ENCODE peak calls at places on chromosome 17, in six cellular contexts. V is heart left ventricle; A is cardiac muscle cell; R is lower lobe of right lung; S is CD8-positive, alpha-beta T cell; Q is kidney. M is an unnamed sample.

GRCh38 chr17:27290916-27291598 is 2.9 kb upstream of the WSB1 start:
- DNase-seq in V (no peak), A (no peak), R (no peak), S (no peak), Q (no peak), M (no peak)

GRCh38 chr17:33390479-33391027 is 97.5 kb upstream of the ASIC2 start:
- DNase-seq in V (no peak), A (peak; percentile 55), R (no peak), S (no peak), Q (peak; percentile 82), M (no peak)

GRCh38 chr17:56881685-56882295 is 32.1 kb downstream of the TRIM25 start:
- DNase-seq in V (no peak), A (no peak), R (no peak), S (no peak), Q (no peak), M (no peak)

GRCh38 chr17:7023576-7024401 is 939 bp downstream of the BCL6B start:
- DNase-seq in V (peak; percentile 95), A (peak; percentile 93), R (peak; percentile 96), S (peak; percentile 94), Q (peak; percentile 97), M (peak; percentile 91)

GRCh38 chr17:29825604-29826003 is 104.4 kb downstream of the SSH2 start:
- DNase-seq in V (no peak), A (no peak), R (no peak), S (no peak), Q (no peak), M (no peak)

GRCh38 chr17:72417627-72418026 is 296.8 kb downstream of the SOX9 start:
- DNase-seq in V (no peak), A (no peak), R (no peak), S (no peak), Q (no peak), M (no peak)

GRCh38 chr17:82080789-82081464 is 15.3 kb upstream of the DUS1L start:
- DNase-seq in V (no peak), A (no peak), R (no peak), S (peak; percentile 21), Q (no peak), M (no peak)

GRCh38 chr17:69761767-69762321 is 313.2 kb upstream of the KCNJ16 start:
- DNase-seq in V (no peak), A (peak; percentile 73), R (no peak), S (no peak), Q (no peak), M (no peak)

GRCh38 chr17:68356520-68356919 is 65.2 kb downstream of the ARSG start:
- DNase-seq in V (no peak), A (no peak), R (no peak), S (peak; percentile 76), Q (no peak), M (no peak)

GRCh38 chr17:34756670-34757021 is 177.3 kb downstream of the TMEM132E start:
- DNase-seq in V (peak; percentile 36), A (peak; percentile 1), R (no peak), S (no peak), Q (no peak), M (no peak)

GRCh38 chr17:32849879-32850278 is 27.0 kb downstream of the MYO1D start:
- DNase-seq in V (no peak), A (no peak), R (no peak), S (no peak), Q (no peak), M (no peak)

GRCh38 chr17:58232707-58233156 is 5.7 kb upstream of the LPO start:
- DNase-seq in V (no peak), A (peak; percentile 88), R (peak; percentile 67), S (no peak), Q (no peak), M (no peak)

GRCh38 chr17:62163847-62164246 is 98.8 kb upstream of the MED13 start:
- DNase-seq in V (no peak), A (no peak), R (no peak), S (no peak), Q (no peak), M (no peak)

GRCh38 chr17:732788-733720 is 658 bp downstream of the TLCD3A start:
- DNase-seq in V (no peak), A (peak; percentile 38), R (peak; percentile 72), S (peak; percentile 39), Q (peak; percentile 87), M (peak; percentile 36)

GRCh38 chr17:51372345-51373004 is 112.1 kb downstream of the UTP18 start:
- DNase-seq in V (no peak), A (peak; percentile 79), R (no peak), S (no peak), Q (no peak), M (no peak)

GRCh38 chr17:78458739-78459335 is 80.4 kb downstream of the PGS1 start:
- DNase-seq in V (no peak), A (no peak), R (no peak), S (no peak), Q (no peak), M (no peak)

GRCh38 chr17:39939031-39939430 is 11.5 kb downstream of the LRRC3C start:
- DNase-seq in V (no peak), A (no peak), R (no peak), S (no peak), Q (no peak), M (no peak)

GRCh38 chr17:55726440-55726839 is 3.8 kb upstream of the TMEM100 start:
- DNase-seq in V (peak; percentile 77), A (peak; percentile 90), R (no peak), S (no peak), Q (no peak), M (peak; percentile 52)
- H3K4me3 ChIP-seq in V (no peak overlapping the region), A (no peak overlapping the region), R (peak overlapping the region; percentile 41), S (no peak overlapping the region), Q (no peak overlapping the region), M (no peak overlapping the region)

GRCh38 chr17:28592260-28592659 is 6.6 kb downstream of the SPAG5 start:
- DNase-seq in V (no peak), A (no peak), R (no peak), S (no peak), Q (no peak), M (no peak)
- H3K36me3 ChIP-seq in V (no peaks in the 10 kb centered on the region), A (peaks cover 29% of the 10 kb centered on the region), R (peaks cover 5% of the 10 kb centered on the region), S (no peaks in the 10 kb centered on the region), Q (peaks cover 5% of the 10 kb centered on the region), M (no peaks in the 10 kb centered on the region)

GRCh38 chr17:80474231-80474932 is 2.0 kb downstream of the NPTX1 start:
- DNase-seq in V (no peak), A (peak; percentile 21), R (no peak), S (no peak), Q (peak; percentile 45), M (no peak)
- H3K27ac ChIP-seq in V (no peak overlapping the region), A (no peak overlapping the region), R (no peak overlapping the region), S (no peak overlapping the region), Q (no peak overlapping the region), M (no peak overlapping the region)

DNA sequence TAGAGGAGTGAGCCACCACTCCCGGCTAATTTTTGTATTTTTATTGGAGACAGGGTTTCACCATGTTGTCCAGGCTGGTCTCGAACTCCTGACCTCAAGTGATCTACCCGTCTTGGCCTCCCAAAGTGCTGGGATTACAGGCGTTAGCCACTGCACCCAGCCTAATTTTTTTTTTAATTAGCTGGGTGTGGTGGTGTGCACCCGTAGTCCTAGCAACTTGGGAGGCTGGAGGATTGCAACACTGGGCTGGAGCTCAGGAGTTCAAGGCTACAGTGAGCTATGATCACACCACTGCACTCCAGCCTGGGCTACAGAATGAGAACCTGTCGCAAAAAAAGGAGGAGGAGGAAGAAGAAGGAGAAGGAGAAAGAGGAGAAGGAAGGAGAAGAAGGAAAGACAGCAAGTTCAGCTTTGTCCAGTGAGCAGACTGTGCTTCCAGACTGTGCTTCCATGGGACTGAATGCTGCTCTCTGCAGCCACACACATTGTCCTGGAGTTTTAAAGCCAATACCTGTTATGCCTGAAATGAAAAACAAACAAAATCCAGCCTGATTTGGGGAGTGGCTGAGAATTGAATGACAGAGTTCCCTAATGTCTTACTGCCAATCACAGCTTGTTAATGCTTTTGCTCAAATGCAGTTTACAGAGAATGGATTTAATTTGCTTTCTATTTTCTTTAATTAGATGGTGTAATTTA is 2.8 kb upstream of the TNFRSF13B start:
- DNase-seq in V (no peak), A (no peak), R (no peak), S (no peak), Q (no peak), M (no peak)
- H3K4me3 ChIP-seq in V (no peak overlapping the region), A (no peak overlapping the region), R (no peak overlapping the region), S (no peak overlapping the region), Q (no peak overlapping the region), M (no peak overlapping the region)

DNA sequence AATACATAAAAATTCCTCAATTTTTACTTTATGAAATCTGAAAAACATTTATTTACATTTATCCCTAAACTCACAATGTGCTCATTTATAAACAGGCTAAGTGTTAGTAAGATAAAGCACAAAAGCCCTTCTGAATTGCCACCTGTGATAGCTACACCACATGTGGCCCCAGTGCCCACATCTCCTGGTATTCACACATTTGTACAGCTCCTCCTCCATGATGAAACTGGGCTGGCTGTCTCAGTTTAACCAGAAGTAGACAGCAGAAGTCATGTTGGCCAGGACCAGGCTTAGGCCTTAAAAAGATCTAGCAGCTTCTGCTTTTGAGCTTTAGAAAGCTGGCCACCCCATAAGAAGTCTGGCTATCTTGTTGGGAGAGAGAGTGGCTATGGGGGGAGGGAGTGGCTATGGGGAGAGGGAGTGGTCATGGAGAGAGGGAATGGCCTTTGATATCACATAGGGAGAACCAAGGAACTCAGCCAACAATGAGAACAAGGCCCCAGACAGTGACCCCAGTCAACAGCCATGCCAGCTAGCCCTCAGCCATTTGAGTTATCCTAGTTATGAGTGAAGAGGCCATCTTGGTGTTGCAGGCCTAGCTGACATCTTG is 47.4 kb downstream of the CEP95 start:
- DNase-seq in V (no peak), A (no peak), R (no peak), S (no peak), Q (no peak), M (no peak)
- H3K36me3 ChIP-seq in V (peaks cover 51% of the 10 kb centered on the region), A (peaks cover 48% of the 10 kb centered on the region), R (peaks cover 99% of the 10 kb centered on the region), S (peaks cover 22% of the 10 kb centered on the region), Q (no peaks in the 10 kb centered on the region), M (peaks cover 77% of the 10 kb centered on the region)